ENCODE peak calls at places on chromosomes 6 and 20, in eight cellular contexts. One of them, this sample, is unnamed.

GRCh38 chr20:36632487-36633284 is 13.3 kb downstream of the SLA2 start:
- DNase-seq in left ventricle myocardium superior: no peak
- DNase-seq in nephron progenitor cell: peak
- DNase-seq in skeletal muscle cell: no peak
- DNase-seq in left colon: no peak
- DNase-seq in posterior cingulate gyrus: no peak
- DNase-seq in C1 segment of cervical spinal cord: no peak
- DNase-seq in adipocyte: no peak
- DNase-seq in this sample: no peak

GRCh38 chr6:140283197-140283596 is 908.7 kb upstream of the CITED2 start:
- DNase-seq in posterior cingulate gyrus: no peak
- DNase-seq in skeletal muscle cell: no peak
- DNase-seq in adipocyte: no peak
- DNase-seq in left ventricle myocardium superior: no peak
- DNase-seq in C1 segment of cervical spinal cord: no peak
- DNase-seq in left colon: no peak
- DNase-seq in nephron progenitor cell: no peak
- DNase-seq in this sample: no peak

GRCh38 chr20:1478566-1478965 is 11.9 kb upstream of the NSFL1C start:
- DNase-seq in adipocyte: peak
- DNase-seq in nephron progenitor cell: no peak
- DNase-seq in skeletal muscle cell: no peak
- DNase-seq in posterior cingulate gyrus: no peak
- DNase-seq in left ventricle myocardium superior: no peak
- DNase-seq in C1 segment of cervical spinal cord: no peak
- DNase-seq in left colon: no peak
- DNase-seq in this sample: peak

GRCh38 chr6:142850653-142851434 is 94.1 kb downstream of the HIVEP2 start:
- DNase-seq in left ventricle myocardium superior: no peak
- DNase-seq in nephron progenitor cell: no peak
- DNase-seq in left colon: no peak
- DNase-seq in adipocyte: peak
- DNase-seq in C1 segment of cervical spinal cord: no peak
- DNase-seq in posterior cingulate gyrus: no peak
- DNase-seq in skeletal muscle cell: no peak
- DNase-seq in this sample: peak

GRCh38 chr6:110781522-110782200 is 33.6 kb downstream of the CDK19 start:
- DNase-seq in skeletal muscle cell: no peak
- DNase-seq in posterior cingulate gyrus: no peak
- DNase-seq in left colon: no peak
- DNase-seq in nephron progenitor cell: no peak
- DNase-seq in C1 segment of cervical spinal cord: no peak
- DNase-seq in left ventricle myocardium superior: no peak
- DNase-seq in adipocyte: no peak
- DNase-seq in this sample: no peak

GRCh38 chr6:52995913-52996685 is 1.0 kb upstream of the GSTA4 start:
- DNase-seq in left ventricle myocardium superior: peak
- DNase-seq in left colon: peak
- DNase-seq in C1 segment of cervical spinal cord: no peak
- DNase-seq in adipocyte: peak
- DNase-seq in nephron progenitor cell: peak
- DNase-seq in skeletal muscle cell: peak
- DNase-seq in posterior cingulate gyrus: no peak
- DNase-seq in this sample: peak

GRCh38 chr20:56518126-56518525 is 6.4 kb upstream of the FAM209A start:
- DNase-seq in nephron progenitor cell: no peak
- DNase-seq in left colon: no peak
- DNase-seq in skeletal muscle cell: no peak
- DNase-seq in left ventricle myocardium superior: no peak
- DNase-seq in adipocyte: no peak
- DNase-seq in C1 segment of cervical spinal cord: no peak
- DNase-seq in posterior cingulate gyrus: no peak
- DNase-seq in this sample: no peak

GRCh38 chr20:34189572-34190163 is 51.6 kb upstream of the ASIP start:
- DNase-seq in left colon: no peak
- DNase-seq in posterior cingulate gyrus: no peak
- DNase-seq in left ventricle myocardium superior: no peak
- DNase-seq in nephron progenitor cell: no peak
- DNase-seq in skeletal muscle cell: no peak
- DNase-seq in C1 segment of cervical spinal cord: no peak
- DNase-seq in adipocyte: no peak
- DNase-seq in this sample: no peak

GRCh38 chr6:35970181-35970580 is 49.3 kb upstream of the SRPK1 start:
- DNase-seq in nephron progenitor cell: no peak
- DNase-seq in left ventricle myocardium superior: no peak
- DNase-seq in skeletal muscle cell: no peak
- DNase-seq in posterior cingulate gyrus: no peak
- DNase-seq in adipocyte: peak
- DNase-seq in left colon: no peak
- DNase-seq in C1 segment of cervical spinal cord: no peak
- DNase-seq in this sample: peak

GRCh38 chr20:40991181-40991889 is 37.3 kb upstream of the TOP1 start:
- DNase-seq in nephron progenitor cell: no peak
- DNase-seq in C1 segment of cervical spinal cord: no peak
- DNase-seq in skeletal muscle cell: no peak
- DNase-seq in adipocyte: no peak
- DNase-seq in left ventricle myocardium superior: no peak
- DNase-seq in posterior cingulate gyrus: no peak
- DNase-seq in left colon: peak
- DNase-seq in this sample: no peak

GRCh38 chr6:65123516-65123915 is 583.5 kb downstream of the EYS start:
- DNase-seq in left ventricle myocardium superior: no peak
- DNase-seq in posterior cingulate gyrus: no peak
- DNase-seq in skeletal muscle cell: no peak
- DNase-seq in left colon: no peak
- DNase-seq in adipocyte: no peak
- DNase-seq in C1 segment of cervical spinal cord: no peak
- DNase-seq in nephron progenitor cell: no peak
- DNase-seq in this sample: no peak

GRCh38 chr20:37714973-37715657 is 21.3 kb downstream of the CTNNBL1 start:
- DNase-seq in posterior cingulate gyrus: no peak
- DNase-seq in C1 segment of cervical spinal cord: no peak
- DNase-seq in left colon: no peak
- DNase-seq in skeletal muscle cell: peak
- DNase-seq in left ventricle myocardium superior: no peak
- DNase-seq in nephron progenitor cell: no peak
- DNase-seq in adipocyte: peak
- DNase-seq in this sample: peak

GRCh38 chr6:6409397-6410030 is 89.1 kb upstream of the F13A1 start:
- DNase-seq in left colon: no peak
- DNase-seq in left ventricle myocardium superior: peak
- DNase-seq in adipocyte: no peak
- DNase-seq in C1 segment of cervical spinal cord: no peak
- DNase-seq in nephron progenitor cell: no peak
- DNase-seq in skeletal muscle cell: no peak
- DNase-seq in posterior cingulate gyrus: no peak
- DNase-seq in this sample: no peak

GRCh38 chr6:112247275-112247674 is 7.1 kb downstream of the LAMA4 start:
- DNase-seq in nephron progenitor cell: no peak
- DNase-seq in C1 segment of cervical spinal cord: no peak
- DNase-seq in skeletal muscle cell: no peak
- DNase-seq in adipocyte: no peak
- DNase-seq in posterior cingulate gyrus: no peak
- DNase-seq in left ventricle myocardium superior: no peak
- DNase-seq in left colon: no peak
- DNase-seq in this sample: no peak

GRCh38 chr6:20542927-20543602 is 8.8 kb downstream of the CDKAL1 start:
- DNase-seq in skeletal muscle cell: peak
- DNase-seq in adipocyte: peak
- DNase-seq in left colon: no peak
- DNase-seq in nephron progenitor cell: no peak
- DNase-seq in C1 segment of cervical spinal cord: no peak
- DNase-seq in left ventricle myocardium superior: no peak
- DNase-seq in posterior cingulate gyrus: no peak
- DNase-seq in this sample: no peak

GRCh38 chr6:113909224-113909856 is 52.2 kb downstream of the MARCKS start:
- DNase-seq in skeletal muscle cell: no peak
- DNase-seq in nephron progenitor cell: peak
- DNase-seq in C1 segment of cervical spinal cord: peak
- DNase-seq in left colon: no peak
- DNase-seq in posterior cingulate gyrus: no peak
- DNase-seq in left ventricle myocardium superior: no peak
- DNase-seq in adipocyte: peak
- DNase-seq in this sample: peak

GRCh38 chr6:44002071-44002590 is 125.1 kb downstream of the MRPL14 start:
- DNase-seq in left colon: peak
- DNase-seq in adipocyte: no peak
- DNase-seq in left ventricle myocardium superior: peak
- DNase-seq in nephron progenitor cell: peak
- DNase-seq in skeletal muscle cell: no peak
- DNase-seq in posterior cingulate gyrus: no peak
- DNase-seq in C1 segment of cervical spinal cord: no peak
- DNase-seq in this sample: peak

GRCh38 chr6:24766685-24767462 is 7.9 kb upstream of the GMNN start:
- DNase-seq in C1 segment of cervical spinal cord: no peak
- DNase-seq in skeletal muscle cell: no peak
- DNase-seq in posterior cingulate gyrus: no peak
- DNase-seq in adipocyte: peak
- DNase-seq in nephron progenitor cell: no peak
- DNase-seq in left ventricle myocardium superior: no peak
- DNase-seq in left colon: no peak
- DNase-seq in this sample: peak

GRCh38 chr6:32956176-32956575 is 3.3 kb upstream of the HLA-DMA start:
- DNase-seq in left colon: no peak
- DNase-seq in C1 segment of cervical spinal cord: no peak
- DNase-seq in skeletal muscle cell: no peak
- DNase-seq in adipocyte: no peak
- DNase-seq in nephron progenitor cell: no peak
- DNase-seq in posterior cingulate gyrus: no peak
- DNase-seq in left ventricle myocardium superior: no peak
- DNase-seq in this sample: no peak

GRCh38 chr20:41643504-41643938 is 25.3 kb upstream of the CHD6 start:
- DNase-seq in C1 segment of cervical spinal cord: no peak
- DNase-seq in adipocyte: peak
- DNase-seq in posterior cingulate gyrus: peak
- DNase-seq in skeletal muscle cell: peak
- DNase-seq in left ventricle myocardium superior: no peak
- DNase-seq in left colon: peak
- DNase-seq in nephron progenitor cell: no peak
- DNase-seq in this sample: peak

This sample was measured in cardiac muscle cell.